ENCODE peak calls at places on chromosomes 12 and 14, in five cellular contexts. M is A549, L is HepG2, G is K562, E is GM12878. P is an unnamed sample.

GRCh38 chr14:77848031-77848430 is 48.1 kb downstream of the ADCK1 start:
- DNase-seq in M (no peak), L (no peak), G (no peak), E (no peak), P (no peak)

GRCh38 chr12:7588703-7589329 is 76.9 kb downstream of the APOBEC1 start:
- DNase-seq in M (peak), L (peak), G (peak), E (peak), P (peak)

GRCh38 chr14:89486961-89487360 is 69.9 kb upstream of the FOXN3 start:
- DNase-seq in M (no peak), L (peak), G (no peak), E (no peak), P (no peak)

GRCh38 chr12:84497819-84498218 is 414.8 kb downstream of the SLC6A15 start:
- DNase-seq in M (peak), L (peak), G (no peak), E (no peak), P (peak)

GRCh38 chr12:1606021-1606622 is 11.7 kb upstream of the FBXL14 start:
- DNase-seq in M (peak), L (peak), G (peak), E (peak), P (peak)

GRCh38 chr14:25308244-25308643 is 258.3 kb upstream of the STXBP6 start:
- DNase-seq in M (peak), L (peak), G (no peak), E (no peak), P (peak)

GRCh38 chr12:110349521-110350151 is 53.9 kb downstream of the ANAPC7 start:
- DNase-seq in M (no peak), L (no peak), G (no peak), E (no peak), P (no peak)

GRCh38 chr14:24183014-24183481 is 5.6 kb downstream of the IPO4 start:
- DNase-seq in M (no peak), L (no peak), G (no peak), E (no peak), P (no peak)

GRCh38 chr12:52432559-52433207 is 1.5 kb downstream of the KRT75 start:
- DNase-seq in M (no peak), L (no peak), G (no peak), E (no peak), P (no peak)

GRCh38 chr14:24785698-24786097 is 151.7 kb upstream of the GZMB start:
- DNase-seq in M (no peak), L (no peak), G (no peak), E (no peak), P (no peak)

GRCh38 chr14:54812661-54813060 is 90.0 kb downstream of the GCH1 start:
- DNase-seq in M (no peak), L (no peak), G (no peak), E (no peak), P (no peak)

GRCh38 chr14:54813081-54813480 is 89.5 kb downstream of the GCH1 start:
- DNase-seq in M (no peak), L (no peak), G (no peak), E (no peak), P (no peak)

GRCh38 chr14:54815531-54815930 is 87.1 kb downstream of the GCH1 start:
- DNase-seq in M (no peak), L (no peak), G (no peak), E (no peak), P (no peak)

GRCh38 chr14:54815016-54815415 is 87.6 kb downstream of the GCH1 start:
- DNase-seq in M (no peak), L (no peak), G (no peak), E (no peak), P (no peak)

DNA sequence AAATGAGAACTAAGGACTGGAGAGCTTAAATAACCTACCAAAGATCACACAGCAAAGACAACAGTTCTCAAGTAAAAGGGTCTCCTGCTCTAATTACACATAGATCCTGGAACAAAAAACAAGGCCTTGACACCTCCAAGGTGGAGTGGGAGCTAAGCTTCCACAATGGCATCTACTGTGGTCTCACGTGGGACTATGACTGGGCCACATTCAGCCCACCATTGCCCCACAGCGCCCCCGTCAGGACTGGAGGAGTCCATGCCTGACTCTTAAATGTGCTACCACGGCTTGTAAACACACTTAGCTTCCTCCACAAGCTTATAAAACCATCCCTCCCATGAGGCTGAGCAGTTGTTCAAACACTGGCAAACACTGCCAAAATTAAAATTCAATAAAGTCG is 88.5 kb downstream of the GCH1 start:
- DNase-seq in M (peak), L (no peak), G (peak), E (no peak), P (peak)
- TF ChIP-seq JUNB in M (no peak), L (no peak), G (no peak), E (no peak), P (no peak)

GRCh38 chr14:91284791-91285548 is 40.5 kb upstream of the GPR68 start:
- DNase-seq in M (no peak), L (no peak), G (no peak), E (no peak), P (no peak)

GRCh38 chr14:91284146-91284790 is 39.8 kb upstream of the GPR68 start:
- DNase-seq in M (no peak), L (no peak), G (no peak), E (no peak), P (no peak)

GRCh38 chr14:91283666-91284065 is 39.2 kb upstream of the GPR68 start:
- DNase-seq in M (no peak), L (no peak), G (no peak), E (no peak), P (no peak)

GRCh38 chr14:91288876-91289275 is 44.4 kb upstream of the GPR68 start:
- DNase-seq in M (no peak), L (no peak), G (no peak), E (no peak), P (no peak)

DNA sequence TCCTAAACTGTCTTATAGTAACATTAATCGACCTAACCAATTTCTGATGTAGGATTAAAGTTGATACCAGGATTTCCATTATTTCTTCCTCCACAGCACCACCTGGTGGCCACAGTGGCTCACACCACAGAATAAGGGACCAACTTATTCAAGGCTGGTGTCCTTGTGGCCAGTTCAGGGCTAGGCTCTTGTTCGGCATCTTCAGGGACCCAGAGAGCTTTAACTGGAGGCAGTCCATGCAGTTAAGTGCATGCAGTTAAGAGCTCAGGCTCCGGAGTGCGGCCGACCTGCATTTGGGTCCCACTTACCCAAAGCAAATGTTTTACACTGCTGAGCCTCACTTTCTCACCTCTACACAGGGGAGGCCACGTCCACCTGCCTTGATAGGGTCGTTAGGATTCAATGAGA is 42.0 kb upstream of the GPR68 start:
- DNase-seq in M (peak), L (peak), G (peak), E (peak), P (peak)
- TF ChIP-seq JUNB in M (no peak), L (no peak), G (no peak), E (no peak), P (no peak)

GRCh38 chr12:3563966-3564365 is 73.0 kb downstream of the PRMT8 start:
- DNase-seq in M (no peak), L (no peak), G (no peak), E (no peak), P (no peak)

GRCh38 chr12:3560295-3560620 is 69.3 kb downstream of the PRMT8 start:
- DNase-seq in M (no peak), L (no peak), G (no peak), E (no peak), P (no peak)

GRCh38 chr12:3564411-3564810 is 73.4 kb downstream of the PRMT8 start:
- DNase-seq in M (no peak), L (no peak), G (no peak), E (no peak), P (no peak)

GRCh38 chr12:3564861-3565260 is 73.9 kb downstream of the PRMT8 start:
- DNase-seq in M (no peak), L (no peak), G (no peak), E (no peak), P (no peak)

GRCh38 chr12:3562484-3562883 is 71.5 kb downstream of the PRMT8 start:
- DNase-seq in M (no peak), L (no peak), G (no peak), E (no peak), P (no peak)
- TF ChIP-seq JUNB in M (no peak), L (no peak), G (no peak), E (no peak), P (no peak)

GRCh38 chr12:83075471-83075870 is 388.8 kb downstream of the TMTC2 start:
- DNase-seq in M (no peak), L (no peak), G (no peak), E (no peak), P (no peak)

GRCh38 chr12:83077037-83077436 is 390.3 kb downstream of the TMTC2 start:
- DNase-seq in M (no peak), L (no peak), G (no peak), E (no peak), P (no peak)

DNA sequence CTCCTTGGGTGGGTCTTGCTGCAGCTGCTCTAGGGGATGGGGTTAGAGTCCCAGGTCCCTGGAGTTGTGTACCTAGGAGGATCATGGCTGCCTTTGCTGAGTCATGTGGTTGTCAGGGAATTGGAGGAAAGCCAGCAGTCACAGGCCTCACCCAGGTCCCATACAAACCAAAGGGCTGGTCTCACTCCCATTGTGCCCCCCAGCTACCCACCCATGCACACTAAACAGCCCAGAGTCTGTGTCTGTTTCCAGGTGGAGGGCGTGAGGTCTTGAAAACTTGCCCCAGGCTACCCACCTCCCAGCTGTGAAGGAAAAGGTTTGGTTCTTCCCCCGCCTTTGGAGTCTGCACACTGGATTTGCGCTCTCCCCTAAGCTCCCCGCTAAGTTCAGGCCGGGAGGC is 387.8 kb downstream of the TMTC2 start:
- DNase-seq in M (peak), L (no peak), G (no peak), E (no peak), P (no peak)
- TF ChIP-seq JUNB in M (no peak), L (no peak), G (no peak), E (no peak), P (no peak)

GRCh38 chr14:64727551-64728071 is 23.4 kb downstream of the PLEKHG3 start:
- DNase-seq in M (no peak), L (no peak), G (no peak), E (no peak), P (no peak)

GRCh38 chr14:64725360-64725815 is 21.2 kb downstream of the PLEKHG3 start:
- DNase-seq in M (no peak), L (no peak), G (no peak), E (no peak), P (no peak)

GRCh38 chr14:64726585-64726890 is 22.3 kb downstream of the PLEKHG3 start:
- DNase-seq in M (peak), L (no peak), G (no peak), E (no peak), P (peak)

GRCh38 chr14:64724578-64724930 is 20.3 kb downstream of the PLEKHG3 start:
- DNase-seq in M (no peak), L (no peak), G (no peak), E (no peak), P (no peak)

DNA sequence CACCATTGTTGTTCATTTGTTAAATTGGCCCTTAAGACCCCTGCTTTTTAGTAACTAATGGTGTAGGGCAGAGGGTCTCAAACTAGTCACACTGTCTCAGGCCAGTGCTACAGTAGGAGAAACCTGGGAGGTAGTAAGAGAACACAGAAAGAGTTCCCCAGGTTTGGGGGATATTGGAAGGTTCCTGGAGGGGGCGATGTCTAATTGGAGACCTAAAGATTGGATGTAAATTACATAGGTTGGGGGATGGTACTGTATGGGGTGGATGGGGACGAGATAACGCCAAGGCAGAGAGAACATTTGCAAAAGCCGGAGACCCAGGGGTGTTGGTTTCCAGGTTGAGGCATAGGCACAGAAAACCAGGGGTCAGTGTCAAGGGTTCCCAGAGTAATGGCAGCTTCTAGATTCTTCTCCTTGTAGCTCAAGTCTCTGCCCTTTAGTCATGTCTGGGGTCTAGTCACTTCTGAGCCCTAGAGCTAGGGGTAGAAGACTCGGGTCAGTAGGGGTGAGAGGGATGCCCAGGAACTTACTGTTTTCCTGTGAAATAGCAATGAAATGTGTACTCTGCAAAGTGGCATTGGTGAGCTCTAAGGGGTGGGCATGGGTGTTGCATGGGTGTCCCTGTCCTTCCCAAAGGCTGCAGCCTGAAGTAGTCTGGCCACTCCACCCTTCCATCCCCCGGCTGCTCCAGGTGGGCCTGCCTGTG is 21.8 kb downstream of the PLEKHG3 start:
- DNase-seq in M (no peak), L (no peak), G (no peak), E (no peak), P (peak)
- TF ChIP-seq JUNB in M (no peak), L (no peak), G (no peak), E (no peak), P (no peak)

DNA sequence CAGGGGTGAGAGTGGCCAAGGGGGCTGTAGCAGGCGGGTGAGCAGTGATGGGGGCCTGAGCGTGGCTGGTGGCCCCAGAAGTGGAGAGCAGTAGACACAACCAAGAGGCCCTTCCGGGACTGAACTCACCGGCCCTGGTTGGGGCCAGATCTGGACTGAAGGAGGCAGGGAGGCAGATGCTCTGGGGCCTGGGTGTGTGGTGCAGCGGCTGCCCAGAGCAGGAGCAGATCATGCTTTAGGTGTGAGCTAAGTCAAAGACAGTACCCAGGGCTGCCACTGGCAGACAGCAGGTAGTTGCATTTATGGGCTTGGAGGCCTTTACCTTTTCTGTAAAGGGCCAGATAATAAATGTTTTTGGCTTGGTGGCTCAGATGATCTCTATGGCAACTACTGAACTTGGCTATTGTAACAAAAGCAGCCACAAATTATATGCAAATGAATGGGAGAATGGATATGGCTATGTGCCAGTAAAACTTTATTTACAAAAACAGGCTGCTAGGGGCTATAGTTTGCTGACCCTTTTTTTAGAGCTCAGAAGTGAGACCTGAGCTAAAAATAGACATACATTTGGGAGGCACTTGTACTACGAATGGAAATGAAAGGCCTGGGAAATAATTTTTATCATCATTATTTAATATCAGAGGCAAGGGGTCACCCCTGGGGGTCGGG is 25.6 kb downstream of the SETD1B start:
- DNase-seq in M (no peak), L (no peak), G (no peak), E (no peak), P (no peak)
- TF ChIP-seq JUNB in M (no peak), L (no peak), G (no peak), E (no peak), P (no peak)

GRCh38 chr12:92363295-92364146 is 217.9 kb upstream of the BTG1 start:
- DNase-seq in M (no peak), L (no peak), G (peak), E (peak), P (peak)
- TF ChIP-seq JUNB in M (no peak), L (no peak), G (no peak), E (peak), P (no peak)

DNA sequence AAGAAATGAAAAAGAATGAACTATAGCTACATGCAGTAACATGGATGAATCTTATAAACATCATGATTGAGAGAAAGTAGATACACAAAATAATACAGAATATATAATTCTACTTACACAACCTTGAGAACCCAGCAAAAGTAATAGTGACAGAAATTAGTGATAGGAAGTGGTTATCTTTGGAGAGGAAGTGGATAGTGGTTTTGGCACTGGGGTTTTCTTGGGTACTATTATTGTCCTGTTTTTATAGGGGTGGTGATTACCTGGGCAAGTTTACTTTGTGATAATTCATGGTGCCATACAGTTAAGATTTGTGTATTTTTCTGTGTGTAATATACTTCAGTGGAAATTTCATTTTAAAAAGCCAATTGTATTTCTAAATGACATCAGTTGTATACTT is 352.7 kb downstream of the AEBP2 start:
- DNase-seq in M (no peak), L (no peak), G (no peak), E (no peak), P (no peak)
- TF ChIP-seq JUNB in M (no peak), L (no peak), G (no peak), E (no peak), P (no peak)

P was measured in GM23338.